ENCODE peak calls at places on chromosomes 16 and 17, in nine cellular contexts. T, D, V, R, S, L, Q, F and O are unnamed samples.

GRCh38 chr17:64084086-64084939 is 45.6 kb downstream of the ERN1 start:
- DNase-seq in F (no peak), D (peak), S (no peak), T (peak), L (peak), R (peak), Q (no peak), V (peak), O (no peak)

GRCh38 chr17:50290074-50290702 is 15.9 kb downstream of the TMEM92 start:
- DNase-seq in V (peak), F (peak), Q (peak), S (peak), L (peak), D (no peak), T (peak), R (peak), O (peak)

GRCh38 chr17:50428831-50429424 is 2.9 kb downstream of the ACSF2 start:
- DNase-seq in F (peak), R (no peak), D (no peak), V (no peak), L (no peak), Q (no peak), S (peak), T (peak), O (no peak)

GRCh38 chr17:58277107-58277506 is 3.6 kb downstream of the MPO start:
- DNase-seq in F (no peak), Q (no peak), L (peak), T (no peak), S (no peak), R (no peak), V (no peak), D (peak), O (no peak)

GRCh38 chr16:30894540-30895368 is 877 bp upstream of the BCL7C start:
- DNase-seq in L (no peak), Q (no peak), F (peak), T (no peak), R (no peak), D (no peak), S (no peak), V (no peak), O (no peak)

GRCh38 chr16:89828870-89829629 is 775 bp downstream of the SPIRE2 start:
- DNase-seq in T (no peak), Q (no peak), D (peak), L (no peak), V (no peak), F (no peak), R (no peak), S (no peak), O (no peak)

GRCh38 chr17:4440690-4441686 is 7.2 kb downstream of the SPNS3 start:
- DNase-seq in S (no peak), Q (no peak), R (no peak), V (peak), T (no peak), L (no peak), F (no peak), D (no peak), O (no peak)

GRCh38 chr17:62819511-62820221 is 11.6 kb upstream of the MARCHF10 start:
- DNase-seq in F (peak), D (peak), V (peak), Q (peak), R (peak), S (peak), T (peak), L (no peak), O (peak)

GRCh38 chr17:40331743-40332641 is 23.0 kb downstream of the RARA start:
- DNase-seq in T (peak), D (no peak), L (no peak), S (peak), R (peak), V (peak), F (peak), Q (peak), O (no peak)

GRCh38 chr16:79415983-79416641 is 184.4 kb downstream of the MAF start:
- DNase-seq in L (no peak), T (no peak), D (no peak), R (no peak), S (no peak), Q (no peak), V (no peak), F (no peak), O (no peak)

GRCh38 chr17:1830288-1830687 is 483 bp downstream of the RPA1 start:
- DNase-seq in S (no peak), D (peak), L (peak), V (no peak), R (peak), F (peak), T (peak), Q (no peak), O (no peak)

GRCh38 chr16:88907768-88908167 is 41.3 kb upstream of the PABPN1L start:
- DNase-seq in T (no peak), R (no peak), F (no peak), D (no peak), Q (no peak), V (no peak), L (no peak), S (no peak), O (no peak)

GRCh38 chr17:3695723-3696411 is at the start of gene P2RX5:
- DNase-seq in F (no peak), R (peak), Q (no peak), V (no peak), S (no peak), D (peak), T (peak), L (peak), O (no peak)

GRCh38 chr17:60139438-60140285 is 10.1 kb upstream of the CA4 start:
- DNase-seq in L (peak), F (peak), D (peak), T (peak), V (peak), Q (peak), S (no peak), R (peak), O (no peak)

DNA sequence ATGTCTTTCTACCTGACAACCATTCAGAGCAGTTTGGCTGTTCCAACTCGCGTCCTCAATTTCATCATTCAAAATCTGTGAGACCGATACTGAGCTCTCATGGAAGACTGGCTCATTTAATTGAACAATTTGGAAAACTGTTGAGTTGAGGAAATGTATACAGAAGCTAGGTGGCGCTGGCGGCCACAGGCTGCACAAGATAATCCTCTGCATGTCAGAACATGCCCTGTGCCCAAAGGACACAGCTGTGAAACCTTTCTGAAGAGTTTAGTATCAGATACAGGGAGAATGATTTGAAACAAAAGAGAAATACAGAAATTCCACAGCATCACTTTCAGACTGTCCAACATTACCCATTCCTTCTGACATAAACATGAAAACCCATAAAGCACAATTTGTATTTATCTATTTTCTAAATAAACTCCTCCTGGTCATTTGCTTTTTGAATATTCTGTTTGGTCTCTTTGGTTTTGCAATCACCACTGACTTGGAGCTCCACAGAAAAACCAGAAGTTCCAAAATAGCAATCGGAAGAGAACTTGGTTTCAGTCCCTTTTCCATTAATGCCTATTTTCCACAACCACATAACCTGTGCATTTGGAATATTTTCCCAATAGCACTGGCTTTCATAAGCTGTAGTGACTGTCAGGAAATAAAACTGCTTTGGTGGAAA is 192.8 kb downstream of the MAP2K6 start:
- DNase-seq in R (peak), V (peak), T (peak), F (peak), L (peak), S (peak), Q (peak), D (peak), O (peak)
- TF ChIP-seq POLR2AphosphoS5 in R (no peak), V (no peak), T (no peak), F (peak), L (no peak), S (peak), Q (no peak), D (no peak), O (peak)

DNA sequence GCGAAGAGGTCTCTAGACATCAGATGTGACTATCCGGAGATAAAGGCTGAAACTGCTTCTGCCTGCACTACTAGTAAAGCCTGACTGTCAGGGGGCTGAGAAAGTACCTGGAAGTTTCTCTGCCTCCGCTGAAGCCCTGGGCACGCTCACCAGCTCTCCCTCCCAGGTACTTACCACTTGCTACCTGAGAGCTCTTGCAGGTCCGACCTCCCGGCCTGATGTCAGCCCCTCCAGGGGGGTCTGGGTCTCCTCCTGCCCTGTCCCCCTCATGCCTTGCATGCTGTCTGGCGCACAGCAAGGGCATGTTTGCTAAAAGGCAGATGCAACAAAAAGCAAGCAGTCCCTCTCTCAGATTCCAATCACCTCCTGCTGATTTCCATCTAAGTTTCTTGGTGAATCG is 17.4 kb downstream of the ZDHHC7 start:
- DNase-seq in S (no peak), T (no peak), F (no peak), Q (no peak), V (no peak), D (no peak), R (no peak), L (no peak), O (no peak)
- H3K27ac ChIP-seq in S (peak), T (peak), F (peak), Q (peak), V (peak), D (no peak), R (peak), L (peak), O (peak)

DNA sequence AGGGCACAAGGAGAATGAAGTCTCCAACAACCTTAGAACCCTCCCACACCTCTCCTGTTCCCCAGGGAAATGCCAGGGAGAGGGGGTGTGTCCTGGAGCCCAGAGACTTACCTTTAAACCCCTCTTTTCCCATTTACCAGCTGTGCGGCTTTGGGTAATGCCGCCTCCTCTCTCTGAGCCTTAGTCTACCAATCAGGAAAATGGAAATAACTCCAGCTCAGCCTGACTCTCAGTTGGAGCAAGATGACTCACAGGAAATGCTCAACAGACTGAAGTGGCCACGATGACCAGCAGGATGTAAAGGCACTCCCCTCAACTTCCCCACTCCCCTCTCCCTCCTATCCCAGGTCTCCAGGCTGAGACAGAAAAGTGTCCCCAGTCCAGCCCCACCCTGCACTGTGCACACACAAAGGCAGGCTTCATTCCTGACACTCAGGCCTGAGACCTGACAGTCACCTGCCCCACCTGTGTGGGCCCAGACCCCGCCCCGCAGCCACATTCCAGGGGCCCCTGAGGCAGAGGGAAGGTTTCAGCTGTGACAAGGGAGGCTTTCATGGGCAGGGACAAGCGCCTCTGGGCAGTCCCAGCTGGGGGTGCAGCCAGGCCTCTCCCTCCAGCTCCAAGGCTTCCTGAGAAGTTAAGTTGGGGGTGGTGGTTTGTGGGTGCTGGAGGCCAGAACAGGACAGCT is 3.0 kb upstream of the KRT15 start:
- DNase-seq in D (peak), V (peak), T (peak), R (peak), Q (no peak), L (no peak), S (peak), F (no peak), O (no peak)
- TF ChIP-seq POLR2AphosphoS5 in D (peak), V (no peak), T (peak), R (peak), Q (no peak), L (no peak), S (no peak), F (no peak), O (no peak)

DNA sequence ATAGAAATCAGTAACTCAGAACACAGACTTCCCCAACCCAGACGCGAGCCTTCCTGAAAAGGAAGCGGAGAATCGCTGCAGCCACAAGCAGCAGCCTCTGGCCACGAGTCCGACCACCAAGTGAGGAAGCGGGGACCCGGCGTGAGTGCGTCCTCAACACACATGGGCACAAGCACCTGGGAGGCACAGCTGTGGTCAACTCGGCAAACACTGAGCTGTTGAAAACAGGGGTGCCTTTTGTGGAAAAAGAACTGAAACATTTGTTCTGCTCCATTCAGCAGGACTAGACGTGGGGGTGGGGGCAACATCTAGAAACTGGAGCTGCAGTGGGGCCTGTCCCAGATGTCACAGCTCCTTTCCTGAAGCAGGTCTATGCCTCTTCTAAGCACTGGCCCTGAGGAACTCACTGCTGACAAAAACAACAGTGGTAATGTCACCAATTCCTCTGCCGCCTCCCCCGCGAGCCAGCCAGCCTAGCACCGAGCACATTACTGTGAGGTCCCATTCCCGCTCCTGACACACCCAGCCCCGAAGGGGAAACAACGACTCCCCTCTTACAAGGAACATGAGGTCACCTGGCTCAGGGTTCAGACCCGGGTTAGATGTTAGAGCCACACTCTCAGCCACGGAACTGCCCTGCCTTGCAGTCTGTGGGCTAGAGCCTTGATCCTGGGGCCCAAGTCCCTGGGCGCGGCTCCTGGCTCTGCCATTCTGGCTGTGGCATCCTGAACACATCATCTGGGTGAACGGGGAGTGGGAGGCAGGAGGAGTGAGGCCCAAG is 28.9 kb downstream of the KDM8 start:
- DNase-seq in T (peak), D (no peak), Q (peak), S (no peak), F (no peak), L (peak), R (no peak), V (no peak), O (no peak)
- H3K27ac ChIP-seq in T (peak), D (no peak), Q (peak), S (no peak), F (peak), L (peak), R (no peak), V (peak), O (no peak)

GRCh38 chr16:86865866-86866675 is 287.7 kb downstream of the FOXL1 start:
- DNase-seq in D (no peak), S (peak), F (no peak), T (no peak), V (no peak), L (no peak), R (peak), Q (peak), O (no peak)
- TF ChIP-seq POLR2AphosphoS5 in D (no peak), S (no peak), F (peak), T (no peak), V (peak), L (no peak), R (no peak), Q (peak), O (no peak)

GRCh38 chr16:11561440-11561797 is 25.3 kb downstream of the LITAF start:
- DNase-seq in F (no peak), V (no peak), Q (no peak), L (no peak), D (no peak), R (no peak), T (no peak), S (no peak), O (no peak)
- H3K27ac ChIP-seq in F (peak), V (peak), Q (peak), L (no peak), D (peak), R (peak), T (peak), S (peak), O (peak)

DNA sequence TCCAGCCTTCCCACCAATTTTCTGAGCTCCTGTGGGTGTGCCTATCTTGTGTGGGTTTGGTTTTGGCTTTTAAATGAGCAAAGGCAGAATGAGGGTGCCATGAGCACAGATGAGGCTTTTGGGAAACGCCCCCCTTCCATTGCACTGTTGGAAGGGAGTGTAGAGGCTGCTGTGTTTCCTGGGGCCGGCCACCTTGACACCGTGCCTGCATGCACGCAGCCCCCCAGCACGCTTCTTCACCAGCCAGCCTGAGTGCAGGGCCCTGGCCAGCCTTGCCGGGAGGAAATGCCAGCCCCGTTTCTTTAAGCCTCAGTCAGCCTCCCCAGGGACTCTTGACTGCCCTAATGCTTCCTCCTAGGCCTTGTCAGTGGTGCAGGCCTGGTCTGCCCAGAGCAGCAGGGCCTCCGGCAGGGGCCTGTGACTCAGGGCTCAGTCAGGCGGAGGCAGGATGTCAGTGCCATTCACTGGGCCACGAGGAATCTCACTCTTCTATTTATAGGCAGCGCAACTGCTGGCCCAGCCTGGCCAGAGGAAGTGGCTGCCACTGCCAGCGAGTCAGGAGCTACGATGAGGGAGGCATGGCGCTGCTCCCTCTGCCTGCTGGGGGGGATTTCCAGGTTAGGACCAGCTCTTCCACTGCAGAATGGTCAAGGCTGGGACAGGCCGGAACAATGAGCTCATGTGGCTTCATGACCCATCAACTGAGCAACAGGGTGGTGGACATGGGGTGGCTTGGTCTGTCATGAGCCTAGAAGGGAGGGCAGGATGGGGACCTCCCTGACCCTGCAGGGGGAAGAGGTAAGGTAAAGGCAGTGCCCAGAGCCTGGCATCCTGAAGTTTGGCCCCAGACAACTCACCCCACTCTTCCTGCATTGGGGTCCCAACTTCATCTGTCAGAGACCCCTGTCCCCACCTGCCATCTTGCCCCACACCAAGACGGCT is 205.2 kb downstream of the RAB11FIP4 start:
- DNase-seq in S (peak), R (peak), D (peak), Q (peak), L (peak), V (no peak), T (peak), F (no peak), O (no peak)
- TF ChIP-seq POLR2AphosphoS5 in S (peak), R (peak), D (no peak), Q (peak), L (peak), V (peak), T (no peak), F (peak), O (no peak)